ENCODE peak calls at places on chromosomes 13 and 19, in seven cellular contexts. H is brain microvascular endothelial cell, X is tibial nerve, F is kidney epithelial cell, M is IMR-90, C is WERI-Rb-1, B is heart left ventricle. S is an unnamed sample.

GRCh38 chr19:17282488-17283256 is 971 bp downstream of the ANKLE1 start:
- DNase-seq in H (peak; percentile 61), X (peak; percentile 76), F (peak; percentile 45), M (peak; percentile 62), C (peak; percentile 92), B (peak; percentile 84), S (no peak)

GRCh38 chr13:60838581-60838980 is 441.6 kb downstream of the TDRD3 start:
- DNase-seq in H (no peak), X (no peak), F (peak; percentile 52), M (no peak), C (no peak), B (no peak), S (no peak)

GRCh38 chr13:93965587-93965986 is 513.9 kb downstream of the DCT start:
- DNase-seq in H (no peak), X (no peak), F (no peak), M (no peak), C (no peak), B (no peak), S (no peak)

GRCh38 chr13:50130686-50131051 is 115.4 kb downstream of the KCNRG start:
- DNase-seq in H (peak; percentile 53), X (no peak), F (no peak), M (peak; percentile 47), C (no peak), B (peak; percentile 37), S (no peak)

GRCh38 chr19:30049844-30050667 is 108.0 kb downstream of the URI1 start:
- DNase-seq in H (no peak), X (no peak), F (no peak), M (no peak), C (no peak), B (no peak), S (no peak)

GRCh38 chr19:50459638-50460037 is 16.7 kb upstream of the EMC10 start:
- DNase-seq in H (no peak), X (no peak), F (no peak), M (no peak), C (no peak), B (no peak), S (no peak)

GRCh38 chr13:106052200-106052767 is 483.2 kb downstream of the EFNB2 start:
- DNase-seq in H (no peak), X (no peak), F (no peak), M (peak; percentile 48), C (no peak), B (no peak), S (no peak)

GRCh38 chr13:57629391-57629804 is 2.1 kb upstream of the PCDH17 start:
- DNase-seq in H (no peak), X (no peak), F (no peak), M (no peak), C (no peak), B (peak; percentile 31), S (no peak)

GRCh38 chr19:30419581-30420180 is 47.5 kb downstream of the ZNF536 start:
- DNase-seq in H (no peak), X (no peak), F (no peak), M (no peak), C (peak; percentile 38), B (no peak), S (no peak)

GRCh38 chr13:51534075-51534817 is 50.0 kb upstream of the WDFY2 start:
- DNase-seq in H (no peak), X (peak; percentile 19), F (no peak), M (no peak), C (no peak), B (peak; percentile 56), S (no peak)

GRCh38 chr13:63124863-63125262 is 1709.2 kb upstream of the PCDH20 start:
- DNase-seq in H (no peak), X (no peak), F (no peak), M (peak; percentile 60), C (no peak), B (no peak), S (no peak)

GRCh38 chr19:14164088-14164487 is 27.7 kb upstream of the ASF1B start:
- DNase-seq in H (no peak), X (no peak), F (no peak), M (no peak), C (no peak), B (no peak), S (no peak)

GRCh38 chr13:101325423-101325822 is 90.9 kb downstream of the NALCN start:
- DNase-seq in H (no peak), X (no peak), F (no peak), M (no peak), C (peak; percentile 37), B (no peak), S (no peak)

GRCh38 chr19:8573316-8573715 is 3.9 kb downstream of the MYO1F start:
- DNase-seq in H (no peak), X (no peak), F (no peak), M (no peak), C (no peak), B (no peak), S (no peak)

DNA sequence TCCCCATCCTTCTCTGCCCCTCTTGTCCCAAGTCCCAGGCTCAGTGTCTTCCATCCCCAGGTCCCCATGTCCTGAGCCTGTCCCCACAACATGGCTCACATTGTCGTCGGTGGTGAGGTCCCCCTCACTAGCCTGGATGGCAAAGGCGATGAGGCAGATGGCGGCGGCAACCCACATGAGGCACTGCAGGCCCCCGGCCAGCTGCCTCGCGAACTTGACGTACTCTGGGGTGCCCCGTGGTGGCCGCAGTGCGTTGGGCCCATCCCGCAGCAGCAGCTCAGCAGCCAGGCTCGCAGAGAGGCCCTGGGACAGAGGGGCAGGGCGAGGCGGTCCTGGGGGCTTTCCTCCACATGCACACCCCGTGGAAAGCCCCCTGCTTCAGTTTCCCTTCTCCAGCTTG is 1.1 kb downstream of the ATP4A start:
- DNase-seq in H (no peak), X (no peak), F (no peak), M (no peak), C (no peak), B (no peak), S (no peak)
- TF ChIP-seq CTCF in H (no peak), X (no peak), F (no peak), M (no peak), C (no peak), B (no peak), S (no peak)

DNA sequence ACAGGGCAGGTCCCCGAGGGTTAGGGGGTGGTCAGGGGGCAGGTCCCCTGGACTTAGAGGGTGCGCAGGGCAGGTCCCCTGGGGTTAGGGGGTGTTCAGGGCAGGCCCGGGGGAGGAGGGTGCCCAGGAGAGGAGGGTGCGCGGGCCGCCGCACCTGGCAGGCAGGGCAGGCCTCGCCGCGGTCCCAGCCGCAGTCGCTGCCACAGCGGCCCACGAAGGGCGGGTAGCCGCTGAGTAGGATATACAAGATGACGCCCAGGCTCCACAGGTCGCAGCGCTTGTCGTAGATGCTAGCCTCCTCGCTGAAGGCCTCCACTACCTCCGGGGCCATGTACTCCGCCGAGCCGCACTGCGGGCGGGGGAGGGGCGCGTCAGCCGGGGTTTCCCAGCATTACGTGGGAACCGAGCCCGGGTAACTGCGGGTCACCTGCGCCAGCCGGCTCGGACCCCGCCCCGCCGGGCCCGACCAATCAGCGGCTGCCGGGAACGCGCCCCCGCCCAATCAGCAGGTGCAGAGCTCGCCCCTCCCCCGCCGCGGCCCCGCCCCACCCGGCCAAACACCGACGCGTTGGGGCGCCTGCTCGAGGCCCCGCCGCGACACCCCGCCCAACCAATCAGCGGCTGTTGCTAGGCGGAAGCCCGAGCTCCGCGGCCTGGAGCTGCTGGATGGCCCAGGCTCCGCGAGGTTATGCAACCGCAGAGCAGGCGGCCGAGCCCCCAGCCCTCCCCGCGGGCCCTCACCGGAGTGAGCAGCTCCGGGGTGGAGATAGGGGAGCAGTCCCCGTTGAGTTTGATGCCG is 9.2 kb downstream of the MKNK2 start:
- DNase-seq in H (peak; percentile 85), X (peak; percentile 92), F (peak; percentile 74), M (peak; percentile 85), C (peak; percentile 99), B (peak; percentile 98), S (no peak)
- H3K4me3 ChIP-seq in H (peak overlapping the region; percentile 17), X (peak overlapping the region; percentile 39), F (peak overlapping the region; percentile 30), M (no peak overlapping the region), C (peak overlapping the region; percentile 52), B (no peak overlapping the region), S (no peak overlapping the region)

DNA sequence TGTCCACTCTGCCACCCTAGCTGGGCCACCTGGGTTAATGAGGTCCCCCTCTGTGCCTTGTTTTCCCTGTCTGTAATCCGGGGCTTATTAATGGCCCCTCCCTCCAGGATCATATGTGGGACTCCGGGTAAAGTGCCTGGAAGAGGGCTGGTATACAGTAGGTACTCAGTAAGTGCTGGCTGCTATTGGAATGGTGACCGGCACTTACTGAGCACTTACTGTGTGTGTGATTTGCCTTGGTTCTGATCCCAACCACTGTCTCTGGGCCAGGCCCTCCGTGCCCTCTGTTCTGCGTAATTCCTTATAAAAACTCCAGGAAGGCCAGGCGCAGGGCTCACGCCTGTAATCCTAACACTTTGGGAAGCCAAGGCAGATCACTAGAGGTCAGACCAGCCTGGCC is 30.9 kb upstream of the NCCRP1 start:
- DNase-seq in H (no peak), X (no peak), F (no peak), M (no peak), C (no peak), B (no peak), S (no peak)
- H3K27me3 ChIP-seq in H (no peaks in the 10 kb centered on the region), X (no peaks in the 10 kb centered on the region), F (no peaks in the 10 kb centered on the region), M (no peaks in the 10 kb centered on the region), C (no peaks in the 10 kb centered on the region), B (no peaks in the 10 kb centered on the region), S (no peaks in the 10 kb centered on the region)

GRCh38 chr19:3369337-3370213 is 3.2 kb downstream of the NFIC start:
- DNase-seq in H (no peak), X (no peak), F (no peak), M (peak; percentile 63), C (no peak), B (peak; percentile 81), S (no peak)
- TF ChIP-seq CTCF in H (peak; percentile 36), X (no peak), F (no peak), M (no peak), C (no peak), B (no peak), S (peak; percentile 13)

GRCh38 chr13:113854238-113855011 is 9.5 kb downstream of the GAS6 start:
- DNase-seq in H (no peak), X (peak; percentile 43), F (no peak), M (peak; percentile 81), C (peak; percentile 9), B (peak; percentile 82), S (no peak)
- H3K4me3 ChIP-seq in H (no peak overlapping the region), X (no peak overlapping the region), F (no peak overlapping the region), M (no peak overlapping the region), C (no peak overlapping the region), B (no peak overlapping the region), S (no peak overlapping the region)

GRCh38 chr19:54804571-54804970 is 1.2 kb downstream of the KIR2DL4 start:
- DNase-seq in H (no peak), X (no peak), F (no peak), M (no peak), C (no peak), B (no peak), S (no peak)

GRCh38 chr19:54805665-54806515 is 2.5 kb downstream of the KIR2DL4 start:
- DNase-seq in H (no peak), X (no peak), F (no peak), M (no peak), C (no peak), B (no peak), S (no peak)

GRCh38 chr19:54803410-54803809 is at the start of gene KIR2DL4:
- DNase-seq in H (no peak), X (no peak), F (no peak), M (no peak), C (no peak), B (no peak), S (no peak)

GRCh38 chr19:54804101-54804500 is 691 bp downstream of the KIR2DL4 start:
- DNase-seq in H (no peak), X (no peak), F (no peak), M (no peak), C (no peak), B (no peak), S (no peak)

DNA sequence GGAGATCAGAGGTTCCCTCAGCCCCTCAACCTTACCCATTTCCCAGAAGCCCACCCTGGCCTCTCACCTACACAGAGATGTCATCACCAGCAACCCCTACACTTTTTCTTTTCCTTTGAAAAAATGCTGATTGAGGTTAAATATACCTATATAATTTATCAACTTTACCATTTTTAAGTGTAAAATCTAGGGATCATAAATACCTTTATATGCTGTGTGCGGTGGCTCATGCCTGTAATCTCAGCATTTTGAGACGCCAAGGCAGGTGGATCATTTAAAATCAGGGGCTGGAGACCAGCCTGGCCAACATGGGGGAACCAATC is 3.1 kb downstream of the KIR2DL4 start:
- DNase-seq in H (no peak), X (no peak), F (no peak), M (no peak), C (no peak), B (no peak), S (no peak)
- H3K27me3 ChIP-seq in H (no peaks in the 10 kb centered on the region), X (no peaks in the 10 kb centered on the region), F (no peaks in the 10 kb centered on the region), M (no peaks in the 10 kb centered on the region), C (peaks cover 79% of the 10 kb centered on the region), B (no peaks in the 10 kb centered on the region), S (no peaks in the 10 kb centered on the region)